ENCODE peak calls at places on chromosome 5, in seven cellular contexts. T, E, O, S, X, B and H are unnamed samples.
A peak's percentile ranks its signal among the peaks of the same experiment; 100 is the strongest.

GRCh38 chr5:53038196-53038847 is 49.2 kb downstream of the ITGA2 start:
- DNase-seq in B (no peak), S (no peak), E (no peak), X (no peak), O (no peak), T (no peak), H (no peak)

GRCh38 chr5:157245477-157245876 is 20.4 kb upstream of the CYFIP2 start:
- DNase-seq in X (peak; percentile 47), T (no peak), O (no peak), E (no peak), S (no peak), B (peak; percentile 66), H (peak; percentile 29)

GRCh38 chr5:151406322-151406947 is 41.0 kb upstream of the SLC36A1 start:
- DNase-seq in E (peak; percentile 9), B (peak; percentile 28), S (no peak), X (no peak), T (no peak), O (no peak), H (no peak)

GRCh38 chr5:137004279-137004678 is 494.8 kb downstream of the SPOCK1 start:
- DNase-seq in O (no peak), T (no peak), B (no peak), E (no peak), X (no peak), S (no peak), H (no peak)

GRCh38 chr5:173065155-173065554 is 9.0 kb downstream of the CREBRF start:
- DNase-seq in O (no peak), S (no peak), T (no peak), X (no peak), E (peak; percentile 20), B (no peak), H (no peak)

GRCh38 chr5:66138572-66139116 is 5.5 kb upstream of the SREK1 start:
- DNase-seq in B (no peak), T (no peak), X (no peak), E (no peak), S (no peak), O (no peak), H (no peak)

GRCh38 chr5:110651507-110651906 is 75.0 kb downstream of the TMEM232 start:
- DNase-seq in B (peak; percentile 20), S (no peak), E (no peak), O (no peak), T (no peak), X (peak; percentile 59), H (peak; percentile 32)

GRCh38 chr5:177606071-177607051 is 6.4 kb downstream of the B4GALT7 start:
- DNase-seq in B (no peak), E (no peak), X (no peak), T (no peak), S (no peak), O (no peak), H (no peak)

GRCh38 chr5:74105126-74105780 is 479.3 kb downstream of the ARHGEF28 start:
- DNase-seq in T (no peak), S (no peak), O (no peak), E (no peak), X (no peak), B (no peak), H (no peak)

GRCh38 chr5:163634061-163634460 is 128.6 kb downstream of the MAT2B start:
- DNase-seq in T (no peak), X (no peak), O (no peak), B (no peak), E (no peak), S (no peak), H (no peak)

GRCh38 chr5:1975406-1975715 is 92.6 kb upstream of the IRX4 start:
- DNase-seq in B (no peak), T (no peak), E (no peak), S (no peak), X (no peak), O (no peak), H (no peak)

GRCh38 chr5:346229-346935 is 24.9 kb downstream of the AHRR start:
- DNase-seq in O (peak; percentile 30), B (no peak), E (no peak), X (no peak), T (no peak), S (no peak), H (no peak)

GRCh38 chr5:136202800-136203199 is 9.8 kb upstream of the SMIM32 start:
- DNase-seq in O (no peak), T (peak; percentile 74), X (no peak), S (peak; percentile 42), B (no peak), E (no peak), H (no peak)

GRCh38 chr5:176157656-176158055 is 80.6 kb upstream of the SIMC1 start:
- DNase-seq in B (peak; percentile 86), E (no peak), O (no peak), S (no peak), X (peak; percentile 86), T (no peak), H (peak; percentile 81)

GRCh38 chr5:39219433-39219832 is at the start of gene FYB1:
- DNase-seq in X (no peak), S (no peak), T (no peak), O (no peak), B (peak; percentile 59), E (no peak), H (no peak)

GRCh38 chr5:135829681-135830383 is 4.6 kb upstream of the SLC25A48 start:
- DNase-seq in S (peak; percentile 73), T (peak; percentile 36), E (peak; percentile 67), X (peak; percentile 18), B (peak; percentile 86), O (peak; percentile 82), H (peak; percentile 8)

GRCh38 chr5:172110921-172111873 is 76.8 kb downstream of the STK10 start:
- DNase-seq in B (peak; percentile 80), T (no peak), E (peak; percentile 92), O (peak; percentile 59), X (peak; percentile 60), S (no peak), H (peak; percentile 52)

GRCh38 chr5:119378075-119378699 is 22.4 kb downstream of the TNFAIP8 start:
- DNase-seq in E (no peak), T (no peak), B (peak; percentile 17), O (no peak), X (no peak), S (no peak), H (no peak)

GRCh38 chr5:143244000-143244736 is 159.3 kb downstream of the NR3C1 start:
- DNase-seq in E (no peak), T (no peak), X (peak; percentile 99), S (no peak), O (no peak), B (peak; percentile 99), H (peak; percentile 98)

GRCh38 chr5:143243103-143243502 is 160.4 kb downstream of the NR3C1 start:
- DNase-seq in X (no peak), E (no peak), O (no peak), B (no peak), S (no peak), T (no peak), H (no peak)

GRCh38 chr5:143247134-143247815 is 156.2 kb downstream of the NR3C1 start:
- DNase-seq in X (no peak), S (no peak), B (no peak), O (no peak), E (no peak), T (no peak), H (no peak)

GRCh38 chr5:143245929-143246561 is 157.4 kb downstream of the NR3C1 start:
- DNase-seq in B (peak; percentile 97), X (peak; percentile 98), T (no peak), S (no peak), O (no peak), E (no peak), H (peak; percentile 97)

GRCh38 chr5:143244990-143245389 is 158.5 kb downstream of the NR3C1 start:
- DNase-seq in T (no peak), S (no peak), E (no peak), B (peak; percentile 30), X (peak; percentile 71), O (no peak), H (peak; percentile 67)
- H2AFZ ChIP-seq in T (no peak overlapping the region), S (no peak overlapping the region), E (no peak overlapping the region), B (peak overlapping the region; percentile 78), X (no peak overlapping the region), O (no peak overlapping the region), H (no peak overlapping the region)

DNA sequence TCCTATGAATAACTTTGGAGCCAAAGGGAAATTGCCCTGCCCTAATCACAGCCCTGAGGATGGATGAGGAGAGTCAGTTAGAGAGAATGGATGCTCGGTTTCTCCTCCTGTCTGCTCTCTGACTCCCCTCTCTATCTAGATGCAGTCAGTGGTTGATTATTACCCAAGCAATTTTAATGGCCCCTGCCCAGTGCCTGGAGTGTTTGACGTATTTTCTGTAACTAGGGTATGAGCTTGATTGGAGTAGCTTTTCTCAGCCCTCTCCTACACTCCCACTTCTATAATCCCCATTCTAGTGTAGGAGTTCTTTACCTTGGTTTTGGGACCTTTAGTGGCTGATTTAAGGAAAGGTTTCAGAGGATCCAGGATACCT is 60.4 kb downstream of the DOCK2 start:
- DNase-seq in E (no peak), O (no peak), S (no peak), T (no peak), X (no peak), B (no peak), H (no peak)
- H2AFZ ChIP-seq in E (no peak overlapping the region), O (no peak overlapping the region), S (no peak overlapping the region), T (no peak overlapping the region), X (no peak overlapping the region), B (no peak overlapping the region), H (no peak overlapping the region)

DNA sequence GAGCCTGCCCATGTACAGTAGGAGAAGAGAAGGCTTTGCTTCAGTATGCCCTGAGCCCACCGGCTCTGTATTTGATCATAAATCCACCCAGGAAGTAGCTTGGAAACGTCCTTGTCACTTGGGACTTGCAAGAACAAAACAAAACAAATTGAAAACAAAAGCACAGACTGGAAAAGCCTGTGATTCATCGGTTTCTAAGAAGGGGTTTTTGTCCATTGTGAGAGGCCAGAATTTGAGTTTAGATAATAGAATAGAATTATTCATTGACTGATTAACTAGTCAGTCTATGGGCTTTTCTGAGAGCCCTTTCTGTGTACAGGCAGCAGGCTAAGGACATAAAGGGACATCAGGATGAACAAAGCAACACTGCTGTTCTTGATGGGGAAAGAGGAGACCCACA is 424.8 kb downstream of the IRX1 start:
- DNase-seq in B (peak; percentile 5), X (peak; percentile 3), T (no peak), S (no peak), E (no peak), O (no peak), H (no peak)
- H2AFZ ChIP-seq in B (peak overlapping the region; percentile 67), X (no peak overlapping the region), T (no peak overlapping the region), S (peak overlapping the region; percentile 51), E (no peak overlapping the region), O (no peak overlapping the region), H (no peak overlapping the region)

GRCh38 chr5:78984611-78985406 is at the start of gene ARSB:
- DNase-seq in E (peak; percentile 88), T (peak; percentile 68), B (peak; percentile 94), O (peak; percentile 97), S (peak; percentile 86), X (peak; percentile 82), H (peak; percentile 65)
- H2AFZ ChIP-seq in E (peak within 1 kb of the TSS; percentile 87), T (peak within 1 kb of the TSS; percentile 59), B (peak within 1 kb of the TSS; percentile 94), O (peak within 1 kb of the TSS; percentile 92), S (peak within 1 kb of the TSS; percentile 100), X (peak within 1 kb of the TSS; percentile 93), H (peak within 1 kb of the TSS; percentile 81)

GRCh38 chr5:148790545-148791333 is 35.7 kb upstream of the ADRB2 start:
- DNase-seq in T (no peak), S (no peak), X (no peak), O (no peak), B (no peak), E (no peak), H (no peak)
- H2AFZ ChIP-seq in T (no peak overlapping the region), S (no peak overlapping the region), X (no peak overlapping the region), O (no peak overlapping the region), B (no peak overlapping the region), E (no peak overlapping the region), H (no peak overlapping the region)

GRCh38 chr5:68424799-68425537 is 209.4 kb downstream of the PIK3R1 start:
- DNase-seq in O (no peak), S (no peak), B (peak; percentile 77), T (no peak), X (peak; percentile 76), E (no peak), H (peak; percentile 69)
- H2AFZ ChIP-seq in O (no peak overlapping the region), S (no peak overlapping the region), B (peak overlapping the region; percentile 45), T (no peak overlapping the region), X (no peak overlapping the region), E (no peak overlapping the region), H (peak overlapping the region; percentile 1)